ENCODE peak calls at places on chromosomes 7 and 10, in ten cellular contexts. One of them, this sample, is unnamed.

GRCh38 chr7:2355079-2356008 is 717 bp downstream of the EIF3B start:
- DNase-seq in IMR-90: no peak
- DNase-seq in H54: peak
- DNase-seq in A549: peak
- DNase-seq in tibial nerve: no peak
- DNase-seq in HCT116: no peak
- DNase-seq in endothelial cell of umbilical vein: peak
- DNase-seq in right lobe of liver: no peak
- DNase-seq in HepG2: no peak
- DNase-seq in transverse colon: peak
- DNase-seq in this sample: peak

GRCh38 chr10:125782055-125782454 is 6.4 kb upstream of the MMP21 start:
- DNase-seq in IMR-90: no peak
- DNase-seq in H54: no peak
- DNase-seq in A549: no peak
- DNase-seq in tibial nerve: no peak
- DNase-seq in HCT116: no peak
- DNase-seq in endothelial cell of umbilical vein: no peak
- DNase-seq in right lobe of liver: no peak
- DNase-seq in HepG2: no peak
- DNase-seq in transverse colon: no peak
- DNase-seq in this sample: no peak

GRCh38 chr10:97042081-97042480 is 143.7 kb downstream of the SLIT1 start:
- DNase-seq in IMR-90: no peak
- DNase-seq in H54: no peak
- DNase-seq in A549: no peak
- DNase-seq in tibial nerve: no peak
- DNase-seq in HCT116: no peak
- DNase-seq in endothelial cell of umbilical vein: no peak
- DNase-seq in right lobe of liver: no peak
- DNase-seq in HepG2: no peak
- DNase-seq in transverse colon: no peak
- DNase-seq in this sample: no peak

GRCh38 chr10:11573497-11573896 is 38.0 kb downstream of the USP6NL start:
- DNase-seq in IMR-90: peak
- DNase-seq in H54: no peak
- DNase-seq in A549: no peak
- DNase-seq in tibial nerve: no peak
- DNase-seq in HCT116: no peak
- DNase-seq in endothelial cell of umbilical vein: peak
- DNase-seq in right lobe of liver: no peak
- DNase-seq in HepG2: no peak
- DNase-seq in transverse colon: no peak
- DNase-seq in this sample: no peak

GRCh38 chr7:76326646-76327233 is 24.3 kb downstream of the HSPB1 start:
- DNase-seq in IMR-90: peak
- DNase-seq in H54: no peak
- DNase-seq in A549: peak
- DNase-seq in tibial nerve: no peak
- DNase-seq in HCT116: no peak
- DNase-seq in endothelial cell of umbilical vein: peak
- DNase-seq in right lobe of liver: no peak
- DNase-seq in HepG2: no peak
- DNase-seq in transverse colon: no peak
- DNase-seq in this sample: no peak

GRCh38 chr10:26725837-26726727 is 28.6 kb downstream of the PDSS1 start:
- DNase-seq in IMR-90: peak
- DNase-seq in H54: peak
- DNase-seq in A549: peak
- DNase-seq in tibial nerve: peak
- DNase-seq in HCT116: peak
- DNase-seq in endothelial cell of umbilical vein: peak
- DNase-seq in right lobe of liver: peak
- DNase-seq in HepG2: peak
- DNase-seq in transverse colon: peak
- DNase-seq in this sample: peak

GRCh38 chr10:125035588-125036298 is 93.8 kb downstream of the ZRANB1 start:
- DNase-seq in IMR-90: no peak
- DNase-seq in H54: no peak
- DNase-seq in A549: no peak
- DNase-seq in tibial nerve: no peak
- DNase-seq in HCT116: no peak
- DNase-seq in endothelial cell of umbilical vein: no peak
- DNase-seq in right lobe of liver: no peak
- DNase-seq in HepG2: no peak
- DNase-seq in transverse colon: no peak
- DNase-seq in this sample: no peak

GRCh38 chr7:139075031-139075652 is 34.4 kb downstream of the ZC3HAV1 start:
- DNase-seq in IMR-90: peak
- DNase-seq in H54: peak
- DNase-seq in A549: peak
- DNase-seq in tibial nerve: peak
- DNase-seq in HCT116: peak
- DNase-seq in endothelial cell of umbilical vein: peak
- DNase-seq in right lobe of liver: peak
- DNase-seq in HepG2: peak
- DNase-seq in transverse colon: peak
- DNase-seq in this sample: peak

GRCh38 chr7:90625051-90625450 is 28.9 kb downstream of the CDK14 start:
- DNase-seq in IMR-90: peak
- DNase-seq in H54: no peak
- DNase-seq in A549: no peak
- DNase-seq in tibial nerve: no peak
- DNase-seq in HCT116: no peak
- DNase-seq in endothelial cell of umbilical vein: peak
- DNase-seq in right lobe of liver: no peak
- DNase-seq in HepG2: no peak
- DNase-seq in transverse colon: no peak
- DNase-seq in this sample: no peak

GRCh38 chr7:72235351-72235750 is 176.8 kb downstream of the CALN1 start:
- DNase-seq in IMR-90: no peak
- DNase-seq in H54: no peak
- DNase-seq in A549: no peak
- DNase-seq in tibial nerve: no peak
- DNase-seq in HCT116: no peak
- DNase-seq in endothelial cell of umbilical vein: no peak
- DNase-seq in right lobe of liver: no peak
- DNase-seq in HepG2: no peak
- DNase-seq in transverse colon: no peak
- DNase-seq in this sample: no peak

GRCh38 chr10:20990604-20991003 is 93.5 kb upstream of the NEBL start:
- DNase-seq in IMR-90: no peak
- DNase-seq in H54: no peak
- DNase-seq in A549: no peak
- DNase-seq in tibial nerve: no peak
- DNase-seq in HCT116: no peak
- DNase-seq in endothelial cell of umbilical vein: no peak
- DNase-seq in right lobe of liver: no peak
- DNase-seq in HepG2: no peak
- DNase-seq in transverse colon: no peak
- DNase-seq in this sample: no peak

GRCh38 chr10:99329891-99330674 is 927 bp downstream of the CNNM1 start:
- DNase-seq in IMR-90: peak
- DNase-seq in H54: no peak
- DNase-seq in A549: peak
- DNase-seq in tibial nerve: no peak
- DNase-seq in HCT116: no peak
- DNase-seq in endothelial cell of umbilical vein: no peak
- DNase-seq in right lobe of liver: peak
- DNase-seq in HepG2: no peak
- DNase-seq in transverse colon: no peak
- DNase-seq in this sample: peak

GRCh38 chr10:3149918-3150317 is 22.7 kb downstream of the PITRM1 start:
- DNase-seq in IMR-90: no peak
- DNase-seq in H54: no peak
- DNase-seq in A549: no peak
- DNase-seq in tibial nerve: no peak
- DNase-seq in HCT116: no peak
- DNase-seq in endothelial cell of umbilical vein: no peak
- DNase-seq in right lobe of liver: no peak
- DNase-seq in HepG2: no peak
- DNase-seq in transverse colon: no peak
- DNase-seq in this sample: no peak

GRCh38 chr10:14909101-14909500 is 30.4 kb downstream of the SUV39H2 start:
- DNase-seq in IMR-90: no peak
- DNase-seq in H54: no peak
- DNase-seq in A549: no peak
- DNase-seq in tibial nerve: no peak
- DNase-seq in HCT116: no peak
- DNase-seq in endothelial cell of umbilical vein: no peak
- DNase-seq in right lobe of liver: no peak
- DNase-seq in HepG2: no peak
- DNase-seq in transverse colon: no peak
- DNase-seq in this sample: no peak
- TF ChIP-seq POLR2A in IMR-90: no peak
- TF ChIP-seq POLR2A in H54: no peak
- TF ChIP-seq POLR2A in A549: no peak
- TF ChIP-seq POLR2A in tibial nerve: no peak
- TF ChIP-seq POLR2A in HCT116: no peak
- TF ChIP-seq POLR2A in endothelial cell of umbilical vein: no peak
- TF ChIP-seq POLR2A in right lobe of liver: no peak
- TF ChIP-seq POLR2A in HepG2: no peak
- TF ChIP-seq POLR2A in transverse colon: no peak
- TF ChIP-seq POLR2A in this sample: no peak

GRCh38 chr7:26195182-26195581 is 5.4 kb downstream of the HNRNPA2B1 start:
- DNase-seq in IMR-90: no peak
- DNase-seq in H54: no peak
- DNase-seq in A549: no peak
- DNase-seq in tibial nerve: no peak
- DNase-seq in HCT116: no peak
- DNase-seq in endothelial cell of umbilical vein: no peak
- DNase-seq in right lobe of liver: no peak
- DNase-seq in HepG2: no peak
- DNase-seq in transverse colon: no peak
- DNase-seq in this sample: no peak
- TF ChIP-seq POLR2A in IMR-90: no peak
- TF ChIP-seq POLR2A in H54: no peak
- TF ChIP-seq POLR2A in A549: no peak
- TF ChIP-seq POLR2A in tibial nerve: no peak
- TF ChIP-seq POLR2A in HCT116: no peak
- TF ChIP-seq POLR2A in endothelial cell of umbilical vein: no peak
- TF ChIP-seq POLR2A in right lobe of liver: no peak
- TF ChIP-seq POLR2A in HepG2: no peak
- TF ChIP-seq POLR2A in transverse colon: no peak
- TF ChIP-seq POLR2A in this sample: no peak

GRCh38 chr7:130923930-130924329 is 189.9 kb upstream of the KLF14 start:
- DNase-seq in IMR-90: no peak
- DNase-seq in H54: no peak
- DNase-seq in A549: no peak
- DNase-seq in tibial nerve: no peak
- DNase-seq in HCT116: no peak
- DNase-seq in endothelial cell of umbilical vein: no peak
- DNase-seq in right lobe of liver: no peak
- DNase-seq in HepG2: no peak
- DNase-seq in transverse colon: no peak
- DNase-seq in this sample: no peak

GRCh38 chr7:130926021-130926691 is 192.1 kb upstream of the KLF14 start:
- DNase-seq in IMR-90: no peak
- DNase-seq in H54: no peak
- DNase-seq in A549: no peak
- DNase-seq in tibial nerve: no peak
- DNase-seq in HCT116: no peak
- DNase-seq in endothelial cell of umbilical vein: no peak
- DNase-seq in right lobe of liver: no peak
- DNase-seq in HepG2: peak
- DNase-seq in transverse colon: no peak
- DNase-seq in this sample: no peak

GRCh38 chr7:130927564-130927963 is 193.6 kb upstream of the KLF14 start:
- DNase-seq in IMR-90: no peak
- DNase-seq in H54: no peak
- DNase-seq in A549: no peak
- DNase-seq in tibial nerve: no peak
- DNase-seq in HCT116: no peak
- DNase-seq in endothelial cell of umbilical vein: no peak
- DNase-seq in right lobe of liver: no peak
- DNase-seq in HepG2: no peak
- DNase-seq in transverse colon: no peak
- DNase-seq in this sample: no peak

GRCh38 chr7:130925136-130925794 is 191.3 kb upstream of the KLF14 start:
- DNase-seq in IMR-90: no peak
- DNase-seq in H54: no peak
- DNase-seq in A549: peak
- DNase-seq in tibial nerve: no peak
- DNase-seq in HCT116: no peak
- DNase-seq in endothelial cell of umbilical vein: no peak
- DNase-seq in right lobe of liver: no peak
- DNase-seq in HepG2: peak
- DNase-seq in transverse colon: no peak
- DNase-seq in this sample: peak

GRCh38 chr7:130927062-130927461 is 193.1 kb upstream of the KLF14 start:
- DNase-seq in IMR-90: no peak
- DNase-seq in H54: no peak
- DNase-seq in A549: no peak
- DNase-seq in tibial nerve: no peak
- DNase-seq in HCT116: no peak
- DNase-seq in endothelial cell of umbilical vein: no peak
- DNase-seq in right lobe of liver: no peak
- DNase-seq in HepG2: no peak
- DNase-seq in transverse colon: no peak
- DNase-seq in this sample: no peak
- TF ChIP-seq POLR2A in IMR-90: no peak
- TF ChIP-seq POLR2A in H54: no peak
- TF ChIP-seq POLR2A in A549: no peak
- TF ChIP-seq POLR2A in tibial nerve: no peak
- TF ChIP-seq POLR2A in HCT116: no peak
- TF ChIP-seq POLR2A in endothelial cell of umbilical vein: no peak
- TF ChIP-seq POLR2A in right lobe of liver: no peak
- TF ChIP-seq POLR2A in HepG2: no peak
- TF ChIP-seq POLR2A in transverse colon: no peak
- TF ChIP-seq POLR2A in this sample: no peak

GRCh38 chr10:133358162-133358919 is 522 bp upstream of the FUOM start:
- DNase-seq in IMR-90: no peak
- DNase-seq in H54: no peak
- DNase-seq in A549: no peak
- DNase-seq in tibial nerve: no peak
- DNase-seq in HCT116: no peak
- DNase-seq in endothelial cell of umbilical vein: no peak
- DNase-seq in right lobe of liver: peak
- DNase-seq in HepG2: no peak
- DNase-seq in transverse colon: no peak
- DNase-seq in this sample: no peak

GRCh38 chr10:133356953-133357292 is 896 bp downstream of the FUOM start:
- DNase-seq in IMR-90: no peak
- DNase-seq in H54: no peak
- DNase-seq in A549: no peak
- DNase-seq in tibial nerve: no peak
- DNase-seq in HCT116: no peak
- DNase-seq in endothelial cell of umbilical vein: no peak
- DNase-seq in right lobe of liver: no peak
- DNase-seq in HepG2: no peak
- DNase-seq in transverse colon: no peak
- DNase-seq in this sample: no peak

GRCh38 chr10:133358920-133359300 is 1.1 kb upstream of the FUOM start:
- DNase-seq in IMR-90: no peak
- DNase-seq in H54: no peak
- DNase-seq in A549: no peak
- DNase-seq in tibial nerve: no peak
- DNase-seq in HCT116: no peak
- DNase-seq in endothelial cell of umbilical vein: no peak
- DNase-seq in right lobe of liver: peak
- DNase-seq in HepG2: no peak
- DNase-seq in transverse colon: no peak
- DNase-seq in this sample: no peak

GRCh38 chr10:133356549-133356948 is 1.3 kb downstream of the FUOM start:
- DNase-seq in IMR-90: no peak
- DNase-seq in H54: no peak
- DNase-seq in A549: no peak
- DNase-seq in tibial nerve: no peak
- DNase-seq in HCT116: no peak
- DNase-seq in endothelial cell of umbilical vein: no peak
- DNase-seq in right lobe of liver: no peak
- DNase-seq in HepG2: no peak
- DNase-seq in transverse colon: no peak
- DNase-seq in this sample: no peak

GRCh38 chr10:133357293-133358151 is at the start of gene FUOM:
- DNase-seq in IMR-90: peak
- DNase-seq in H54: no peak
- DNase-seq in A549: peak
- DNase-seq in tibial nerve: no peak
- DNase-seq in HCT116: peak
- DNase-seq in endothelial cell of umbilical vein: peak
- DNase-seq in right lobe of liver: peak
- DNase-seq in HepG2: peak
- DNase-seq in transverse colon: peak
- DNase-seq in this sample: peak
- TF ChIP-seq POLR2A in IMR-90: no peak
- TF ChIP-seq POLR2A in H54: no peak
- TF ChIP-seq POLR2A in A549: peak
- TF ChIP-seq POLR2A in tibial nerve: no peak
- TF ChIP-seq POLR2A in HCT116: no peak
- TF ChIP-seq POLR2A in endothelial cell of umbilical vein: no peak
- TF ChIP-seq POLR2A in right lobe of liver: no peak
- TF ChIP-seq POLR2A in HepG2: peak
- TF ChIP-seq POLR2A in transverse colon: no peak
- TF ChIP-seq POLR2A in this sample: no peak

This sample was measured in erythroblast.